ENCODE peak calls at places on chromosomes 12 and 14, in six cellular contexts. One of them, this sample, is unnamed.

GRCh38 chr12:4118017-4118510 is 155.5 kb upstream of the CCND2 start:
- DNase-seq in T-helper 1 cell: no peak
- DNase-seq in EH: peak; percentile 49
- DNase-seq in Right ventricle myocardium inferior: peak; percentile 77
- DNase-seq in esophagus squamous epithelium: no peak
- DNase-seq in NCI-H748 treated with DMSO at 0.1 percent for 48 hours: no peak
- DNase-seq in this sample: no peak

GRCh38 chr14:53621433-53621832 is 335.2 kb downstream of the BMP4 start:
- DNase-seq in T-helper 1 cell: no peak
- DNase-seq in EH: no peak
- DNase-seq in Right ventricle myocardium inferior: no peak
- DNase-seq in esophagus squamous epithelium: no peak
- DNase-seq in NCI-H748 treated with DMSO at 0.1 percent for 48 hours: no peak
- DNase-seq in this sample: no peak

GRCh38 chr12:67909091-67909531 is 80.1 kb upstream of the IFNG-AS1 start:
- DNase-seq in T-helper 1 cell: no peak
- DNase-seq in EH: peak; percentile 98
- DNase-seq in Right ventricle myocardium inferior: no peak
- DNase-seq in esophagus squamous epithelium: no peak
- DNase-seq in NCI-H748 treated with DMSO at 0.1 percent for 48 hours: no peak
- DNase-seq in this sample: no peak

GRCh38 chr14:64510825-64511679 is 6.5 kb downstream of the ZBTB1 start:
- DNase-seq in T-helper 1 cell: peak; percentile 48
- DNase-seq in EH: peak; percentile 73
- DNase-seq in Right ventricle myocardium inferior: no peak
- DNase-seq in esophagus squamous epithelium: no peak
- DNase-seq in NCI-H748 treated with DMSO at 0.1 percent for 48 hours: peak; percentile 59
- DNase-seq in this sample: peak; percentile 88

GRCh38 chr12:115926037-115926670 is 351.3 kb downstream of the MED13L start:
- DNase-seq in T-helper 1 cell: no peak
- DNase-seq in EH: no peak
- DNase-seq in Right ventricle myocardium inferior: no peak
- DNase-seq in esophagus squamous epithelium: no peak
- DNase-seq in NCI-H748 treated with DMSO at 0.1 percent for 48 hours: no peak
- DNase-seq in this sample: no peak

GRCh38 chr12:53049582-53050318 is at the start of gene TNS2:
- DNase-seq in T-helper 1 cell: no peak
- DNase-seq in EH: peak; percentile 82
- DNase-seq in Right ventricle myocardium inferior: peak; percentile 90
- DNase-seq in esophagus squamous epithelium: no peak
- DNase-seq in NCI-H748 treated with DMSO at 0.1 percent for 48 hours: no peak
- DNase-seq in this sample: peak; percentile 57

GRCh38 chr14:77098470-77099353 is 654 bp downstream of the CIPC start:
- DNase-seq in T-helper 1 cell: peak; percentile 10
- DNase-seq in EH: peak; percentile 25
- DNase-seq in Right ventricle myocardium inferior: peak; percentile 82
- DNase-seq in esophagus squamous epithelium: peak; percentile 37
- DNase-seq in NCI-H748 treated with DMSO at 0.1 percent for 48 hours: no peak
- DNase-seq in this sample: no peak

GRCh38 chr12:89179983-89180382 is 172.3 kb downstream of the DUSP6 start:
- DNase-seq in T-helper 1 cell: no peak
- DNase-seq in EH: peak; percentile 77
- DNase-seq in Right ventricle myocardium inferior: no peak
- DNase-seq in esophagus squamous epithelium: no peak
- DNase-seq in NCI-H748 treated with DMSO at 0.1 percent for 48 hours: peak; percentile 75
- DNase-seq in this sample: no peak

GRCh38 chr14:58923751-58924405 is 264.6 kb upstream of the DAAM1 start:
- DNase-seq in T-helper 1 cell: no peak
- DNase-seq in EH: no peak
- DNase-seq in Right ventricle myocardium inferior: no peak
- DNase-seq in esophagus squamous epithelium: no peak
- DNase-seq in NCI-H748 treated with DMSO at 0.1 percent for 48 hours: no peak
- DNase-seq in this sample: no peak

GRCh38 chr14:74257078-74257987 is 18.1 kb downstream of the VSX2 start:
- DNase-seq in T-helper 1 cell: peak; percentile 49
- DNase-seq in EH: peak; percentile 25
- DNase-seq in Right ventricle myocardium inferior: peak; percentile 80
- DNase-seq in esophagus squamous epithelium: no peak
- DNase-seq in NCI-H748 treated with DMSO at 0.1 percent for 48 hours: peak; percentile 25
- DNase-seq in this sample: no peak

GRCh38 chr14:36069535-36069900 is 107.0 kb downstream of the PTCSC3 start:
- DNase-seq in T-helper 1 cell: no peak
- DNase-seq in EH: peak; percentile 45
- DNase-seq in Right ventricle myocardium inferior: no peak
- DNase-seq in esophagus squamous epithelium: no peak
- DNase-seq in NCI-H748 treated with DMSO at 0.1 percent for 48 hours: peak; percentile 69
- DNase-seq in this sample: no peak

GRCh38 chr12:11855993-11856374 is 206.5 kb downstream of the ETV6 start:
- DNase-seq in T-helper 1 cell: no peak
- DNase-seq in EH: no peak
- DNase-seq in Right ventricle myocardium inferior: no peak
- DNase-seq in esophagus squamous epithelium: no peak
- DNase-seq in NCI-H748 treated with DMSO at 0.1 percent for 48 hours: peak; percentile 59
- DNase-seq in this sample: no peak

GRCh38 chr14:104532191-104532555 is 47.4 kb upstream of the C14orf180 start:
- DNase-seq in T-helper 1 cell: no peak
- DNase-seq in EH: no peak
- DNase-seq in Right ventricle myocardium inferior: no peak
- DNase-seq in esophagus squamous epithelium: no peak
- DNase-seq in NCI-H748 treated with DMSO at 0.1 percent for 48 hours: no peak
- DNase-seq in this sample: no peak

GRCh38 chr12:53483225-53483978 is 15.9 kb downstream of the MAP3K12 start:
- DNase-seq in T-helper 1 cell: no peak
- DNase-seq in EH: no peak
- DNase-seq in Right ventricle myocardium inferior: no peak
- DNase-seq in esophagus squamous epithelium: no peak
- DNase-seq in NCI-H748 treated with DMSO at 0.1 percent for 48 hours: no peak
- DNase-seq in this sample: no peak

GRCh38 chr12:19882418-19882817 is 443.1 kb downstream of the AEBP2 start:
- DNase-seq in T-helper 1 cell: no peak
- DNase-seq in EH: no peak
- DNase-seq in Right ventricle myocardium inferior: no peak
- DNase-seq in esophagus squamous epithelium: no peak
- DNase-seq in NCI-H748 treated with DMSO at 0.1 percent for 48 hours: no peak
- DNase-seq in this sample: no peak

GRCh38 chr12:103493199-103493598 is 2.6 kb downstream of the C12orf42 start:
- DNase-seq in T-helper 1 cell: no peak
- DNase-seq in EH: no peak
- DNase-seq in Right ventricle myocardium inferior: no peak
- DNase-seq in esophagus squamous epithelium: no peak
- DNase-seq in NCI-H748 treated with DMSO at 0.1 percent for 48 hours: no peak
- DNase-seq in this sample: no peak

GRCh38 chr14:90533591-90534021 is 136.8 kb downstream of the CALM1 start:
- DNase-seq in T-helper 1 cell: no peak
- DNase-seq in EH: no peak
- DNase-seq in Right ventricle myocardium inferior: peak; percentile 59
- DNase-seq in esophagus squamous epithelium: no peak
- DNase-seq in NCI-H748 treated with DMSO at 0.1 percent for 48 hours: no peak
- DNase-seq in this sample: no peak

GRCh38 chr12:127926004-127926403 is 341.0 kb upstream of the TMEM132C start:
- DNase-seq in T-helper 1 cell: no peak
- DNase-seq in EH: peak; percentile 50
- DNase-seq in Right ventricle myocardium inferior: no peak
- DNase-seq in esophagus squamous epithelium: no peak
- DNase-seq in NCI-H748 treated with DMSO at 0.1 percent for 48 hours: peak; percentile 58
- DNase-seq in this sample: no peak

GRCh38 chr12:22729898-22730443 is 105.0 kb downstream of the ETNK1 start:
- DNase-seq in T-helper 1 cell: no peak
- DNase-seq in EH: peak; percentile 97
- DNase-seq in Right ventricle myocardium inferior: no peak
- DNase-seq in esophagus squamous epithelium: no peak
- DNase-seq in NCI-H748 treated with DMSO at 0.1 percent for 48 hours: no peak
- DNase-seq in this sample: no peak

GRCh38 chr14:77804592-77804991 is 4.7 kb downstream of the ADCK1 start:
- DNase-seq in T-helper 1 cell: no peak
- DNase-seq in EH: no peak
- DNase-seq in Right ventricle myocardium inferior: no peak
- DNase-seq in esophagus squamous epithelium: no peak
- DNase-seq in NCI-H748 treated with DMSO at 0.1 percent for 48 hours: no peak
- DNase-seq in this sample: no peak

GRCh38 chr12:94644622-94645021 is 5.7 kb downstream of the TMCC3 start:
- DNase-seq in T-helper 1 cell: no peak
- DNase-seq in EH: peak; percentile 39
- DNase-seq in Right ventricle myocardium inferior: no peak
- DNase-seq in esophagus squamous epithelium: no peak
- DNase-seq in NCI-H748 treated with DMSO at 0.1 percent for 48 hours: no peak
- DNase-seq in this sample: no peak